ENCODE peak calls at places on chromosomes 7 and 10, in four cellular contexts. One of them, this sample, is unnamed.

GRCh38 chr7:128940494-128941322 is 3.0 kb downstream of the IRF5 start:
- DNase-seq in prostate gland: no peak
- DNase-seq in CD8-positive, alpha-beta memory T cell: no peak
- DNase-seq in adrenal gland: no peak
- DNase-seq in this sample: no peak

GRCh38 chr7:112383671-112384417 is 66.4 kb upstream of the IFRD1 start:
- DNase-seq in adrenal gland: no peak
- DNase-seq in CD8-positive, alpha-beta memory T cell: no peak
- DNase-seq in prostate gland: no peak
- DNase-seq in this sample: no peak

GRCh38 chr7:152196391-152196790 is 170.9 kb downstream of the GALNT11 start:
- DNase-seq in CD8-positive, alpha-beta memory T cell: no peak
- DNase-seq in adrenal gland: no peak
- DNase-seq in prostate gland: no peak
- DNase-seq in this sample: no peak

GRCh38 chr10:119663866-119664698 is 12.9 kb downstream of the BAG3 start:
- DNase-seq in adrenal gland: no peak
- DNase-seq in prostate gland: no peak
- DNase-seq in CD8-positive, alpha-beta memory T cell: peak; percentile 59
- DNase-seq in this sample: no peak

GRCh38 chr7:69962077-69962855 is 364.0 kb downstream of the AUTS2 start:
- DNase-seq in adrenal gland: peak; percentile 39
- DNase-seq in prostate gland: peak; percentile 7
- DNase-seq in CD8-positive, alpha-beta memory T cell: no peak
- DNase-seq in this sample: peak; percentile 23

GRCh38 chr7:43880596-43880995 is 11.3 kb upstream of the MRPS24 start:
- DNase-seq in prostate gland: no peak
- DNase-seq in adrenal gland: no peak
- DNase-seq in CD8-positive, alpha-beta memory T cell: no peak
- DNase-seq in this sample: no peak

GRCh38 chr10:408223-408622 is 273.0 kb downstream of the ZMYND11 start:
- DNase-seq in prostate gland: peak; percentile 27
- DNase-seq in adrenal gland: no peak
- DNase-seq in CD8-positive, alpha-beta memory T cell: no peak
- DNase-seq in this sample: no peak

GRCh38 chr10:132417249-132417878 is 20.4 kb downstream of the PWWP2B start:
- DNase-seq in prostate gland: no peak
- DNase-seq in adrenal gland: no peak
- DNase-seq in CD8-positive, alpha-beta memory T cell: no peak
- DNase-seq in this sample: no peak

GRCh38 chr10:49407552-49408137 is 11.8 kb upstream of the DRGX start:
- DNase-seq in CD8-positive, alpha-beta memory T cell: peak; percentile 54
- DNase-seq in adrenal gland: peak; percentile 85
- DNase-seq in prostate gland: peak; percentile 82
- DNase-seq in this sample: peak; percentile 80

GRCh38 chr7:131562941-131563340 is 6.5 kb upstream of the PODXL start:
- DNase-seq in prostate gland: no peak
- DNase-seq in adrenal gland: no peak
- DNase-seq in CD8-positive, alpha-beta memory T cell: no peak
- DNase-seq in this sample: no peak

GRCh38 chr10:116331815-116332214 is 7.6 kb downstream of the CCDC172 start:
- DNase-seq in adrenal gland: no peak
- DNase-seq in prostate gland: no peak
- DNase-seq in CD8-positive, alpha-beta memory T cell: no peak
- DNase-seq in this sample: no peak

GRCh38 chr7:99824091-99824490 is 3.7 kb upstream of the CYP3A43 start:
- DNase-seq in prostate gland: no peak
- DNase-seq in adrenal gland: no peak
- DNase-seq in CD8-positive, alpha-beta memory T cell: no peak
- DNase-seq in this sample: no peak

GRCh38 chr7:47513741-47514241 is 68.1 kb downstream of the TNS3 start:
- DNase-seq in prostate gland: peak; percentile 26
- DNase-seq in CD8-positive, alpha-beta memory T cell: no peak
- DNase-seq in adrenal gland: no peak
- DNase-seq in this sample: peak; percentile 64

GRCh38 chr7:157545681-157546060 is 208.9 kb downstream of the DNAJB6 start:
- DNase-seq in adrenal gland: no peak
- DNase-seq in prostate gland: no peak
- DNase-seq in CD8-positive, alpha-beta memory T cell: no peak
- DNase-seq in this sample: no peak
- H3K9me3 ChIP-seq in adrenal gland: no peaks in the 10 kb centered on the region
- H3K9me3 ChIP-seq in prostate gland: no peaks in the 10 kb centered on the region
- H3K9me3 ChIP-seq in CD8-positive, alpha-beta memory T cell: no peaks in the 10 kb centered on the region
- H3K9me3 ChIP-seq in this sample: no peaks in the 10 kb centered on the region

DNA sequence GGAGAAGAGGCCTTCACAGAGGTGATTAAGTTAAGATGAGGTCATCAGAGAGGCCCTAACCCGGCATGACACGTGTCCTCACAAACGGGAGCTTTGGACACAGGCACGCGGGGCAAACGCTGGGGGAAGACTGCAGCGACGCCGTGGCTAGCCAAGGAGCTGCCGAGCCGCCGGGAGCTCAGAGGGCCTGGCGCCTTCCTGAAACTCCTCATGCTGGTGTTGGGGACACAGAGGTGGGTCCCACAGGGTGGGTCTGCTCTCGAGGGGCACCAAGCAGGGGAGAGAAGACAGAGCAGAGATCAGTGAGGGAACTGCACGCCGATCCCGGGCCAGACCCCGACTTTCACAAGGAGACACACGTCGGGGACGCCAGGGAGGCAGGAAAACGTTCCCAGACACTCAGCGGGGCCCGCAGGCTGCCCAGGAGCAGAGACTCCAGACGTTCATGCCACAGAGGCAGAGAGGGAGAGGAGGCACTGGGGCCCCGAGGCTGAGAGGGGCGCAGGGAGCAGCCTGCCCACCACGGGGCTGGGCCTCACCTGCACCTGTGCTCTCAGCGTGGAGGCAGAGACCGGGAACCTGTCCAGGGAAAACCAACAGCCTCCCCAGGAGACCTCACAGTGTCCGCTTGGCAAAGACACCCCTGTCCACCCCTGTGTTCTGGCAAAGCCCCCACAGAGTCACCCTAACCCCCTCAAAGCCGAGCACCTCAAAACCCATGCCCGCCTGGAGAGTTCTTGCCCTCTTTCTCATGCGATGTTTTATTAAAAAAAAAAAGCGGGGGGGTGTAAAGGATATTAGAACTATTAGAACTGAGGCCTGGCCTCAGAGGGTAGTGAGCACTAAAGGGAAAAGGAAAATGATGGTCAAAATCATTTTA is 103.8 kb downstream of the PDGFA start:
- DNase-seq in adrenal gland: no peak
- DNase-seq in CD8-positive, alpha-beta memory T cell: no peak
- DNase-seq in prostate gland: no peak
- DNase-seq in this sample: no peak
- H3K9me3 ChIP-seq in adrenal gland: no peaks in the 10 kb centered on the region
- H3K9me3 ChIP-seq in CD8-positive, alpha-beta memory T cell: peaks cover 5% of the 10 kb centered on the region
- H3K9me3 ChIP-seq in prostate gland: no peaks in the 10 kb centered on the region
- H3K9me3 ChIP-seq in this sample: peaks cover 4% of the 10 kb centered on the region

GRCh38 chr10:5854178-5854570 is 35.5 kb downstream of the ANKRD16 start:
- DNase-seq in adrenal gland: no peak
- DNase-seq in prostate gland: no peak
- DNase-seq in CD8-positive, alpha-beta memory T cell: no peak
- DNase-seq in this sample: no peak

GRCh38 chr10:5856701-5857004 is 33.0 kb downstream of the ANKRD16 start:
- DNase-seq in prostate gland: no peak
- DNase-seq in adrenal gland: no peak
- DNase-seq in CD8-positive, alpha-beta memory T cell: no peak
- DNase-seq in this sample: no peak

GRCh38 chr10:5858811-5859210 is 30.9 kb downstream of the ANKRD16 start:
- DNase-seq in prostate gland: no peak
- DNase-seq in adrenal gland: peak; percentile 66
- DNase-seq in CD8-positive, alpha-beta memory T cell: no peak
- DNase-seq in this sample: no peak

GRCh38 chr10:5860039-5860438 is 29.7 kb downstream of the ANKRD16 start:
- DNase-seq in CD8-positive, alpha-beta memory T cell: no peak
- DNase-seq in adrenal gland: no peak
- DNase-seq in prostate gland: no peak
- DNase-seq in this sample: no peak

GRCh38 chr10:5855979-5856700 is 33.6 kb downstream of the ANKRD16 start:
- DNase-seq in prostate gland: no peak
- DNase-seq in CD8-positive, alpha-beta memory T cell: no peak
- DNase-seq in adrenal gland: no peak
- DNase-seq in this sample: no peak
- H3K9me3 ChIP-seq in prostate gland: no peaks in the 10 kb centered on the region
- H3K9me3 ChIP-seq in CD8-positive, alpha-beta memory T cell: no peaks in the 10 kb centered on the region
- H3K9me3 ChIP-seq in adrenal gland: no peaks in the 10 kb centered on the region
- H3K9me3 ChIP-seq in this sample: no peaks in the 10 kb centered on the region

GRCh38 chr10:107025676-107026075 is 138.8 kb downstream of the SORCS1 start:
- DNase-seq in CD8-positive, alpha-beta memory T cell: no peak
- DNase-seq in prostate gland: no peak
- DNase-seq in adrenal gland: no peak
- DNase-seq in this sample: no peak
- H3K9me3 ChIP-seq in CD8-positive, alpha-beta memory T cell: no peaks in the 10 kb centered on the region
- H3K9me3 ChIP-seq in prostate gland: no peaks in the 10 kb centered on the region
- H3K9me3 ChIP-seq in adrenal gland: no peaks in the 10 kb centered on the region
- H3K9me3 ChIP-seq in this sample: no peaks in the 10 kb centered on the region

DNA sequence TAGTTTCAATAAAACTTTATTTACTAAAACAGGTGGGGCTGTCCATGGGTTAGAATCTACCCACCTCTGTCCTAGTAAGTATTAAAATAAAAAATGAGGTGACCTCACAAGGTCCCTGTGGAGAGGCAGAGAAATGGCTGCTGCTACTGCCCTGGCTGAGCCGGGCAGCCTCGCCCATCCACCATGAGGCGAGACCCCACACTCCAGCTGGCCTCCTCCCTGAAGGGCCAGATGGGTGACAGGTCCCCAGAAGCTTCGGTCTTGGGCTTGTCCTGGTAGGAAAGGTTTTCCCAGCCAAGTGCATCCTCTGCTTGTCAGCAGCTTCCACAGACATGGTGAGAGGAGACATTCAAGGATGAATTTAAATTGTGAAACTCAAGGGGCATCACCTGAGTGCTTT is 565.8 kb downstream of the PTPRN2 start:
- DNase-seq in adrenal gland: no peak
- DNase-seq in CD8-positive, alpha-beta memory T cell: no peak
- DNase-seq in prostate gland: no peak
- DNase-seq in this sample: no peak
- H3K9me3 ChIP-seq in adrenal gland: no peaks in the 10 kb centered on the region
- H3K9me3 ChIP-seq in CD8-positive, alpha-beta memory T cell: no peaks in the 10 kb centered on the region
- H3K9me3 ChIP-seq in prostate gland: no peaks in the 10 kb centered on the region
- H3K9me3 ChIP-seq in this sample: no peaks in the 10 kb centered on the region

GRCh38 chr7:157569967-157570366 is 233.2 kb downstream of the DNAJB6 start:
- DNase-seq in prostate gland: no peak
- DNase-seq in adrenal gland: no peak
- DNase-seq in CD8-positive, alpha-beta memory T cell: no peak
- DNase-seq in this sample: no peak

GRCh38 chr7:157568785-157569584 is 232.2 kb downstream of the DNAJB6 start:
- DNase-seq in adrenal gland: peak; percentile 29
- DNase-seq in prostate gland: peak; percentile 38
- DNase-seq in CD8-positive, alpha-beta memory T cell: peak; percentile 65
- DNase-seq in this sample: no peak

GRCh38 chr7:157572622-157573021 is 235.8 kb downstream of the DNAJB6 start:
- DNase-seq in adrenal gland: no peak
- DNase-seq in prostate gland: no peak
- DNase-seq in CD8-positive, alpha-beta memory T cell: no peak
- DNase-seq in this sample: no peak

GRCh38 chr7:157568071-157568784 is 231.4 kb downstream of the DNAJB6 start:
- DNase-seq in CD8-positive, alpha-beta memory T cell: peak; percentile 6
- DNase-seq in adrenal gland: no peak
- DNase-seq in prostate gland: no peak
- DNase-seq in this sample: no peak

DNA sequence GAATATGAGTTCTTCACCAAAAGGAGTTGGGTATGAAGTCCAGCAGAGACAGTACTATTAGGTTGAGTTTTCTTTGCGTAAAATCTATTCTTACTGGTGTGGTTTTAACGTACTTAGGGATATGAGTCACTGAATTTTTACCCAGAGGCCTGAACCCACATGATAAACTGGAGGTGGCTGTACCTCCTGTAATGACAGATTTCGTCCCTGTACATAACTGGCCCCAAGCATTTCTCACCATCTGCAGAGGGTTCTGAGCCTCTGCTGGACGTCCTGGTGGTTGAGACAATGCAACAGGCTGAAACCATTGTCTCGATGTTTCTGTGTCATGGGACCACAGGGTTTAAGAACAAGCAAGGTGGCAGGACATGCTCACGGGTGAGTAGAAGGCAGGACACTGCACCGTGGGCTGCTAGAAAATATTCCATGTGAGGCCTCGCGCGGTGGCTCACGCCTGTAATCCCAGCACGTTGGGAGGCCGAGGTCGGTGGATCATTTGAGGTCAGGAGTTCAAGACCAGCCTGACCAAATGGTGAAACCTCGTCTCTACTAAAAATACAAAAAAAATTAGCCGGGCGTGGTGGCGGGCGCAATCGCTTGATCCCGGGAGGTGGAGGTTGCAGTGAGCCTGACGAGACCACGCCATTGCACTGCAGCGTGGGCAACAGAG is 233.9 kb downstream of the DNAJB6 start:
- DNase-seq in prostate gland: no peak
- DNase-seq in adrenal gland: no peak
- DNase-seq in CD8-positive, alpha-beta memory T cell: no peak
- DNase-seq in this sample: no peak
- H3K9me3 ChIP-seq in prostate gland: no peaks in the 10 kb centered on the region
- H3K9me3 ChIP-seq in adrenal gland: no peaks in the 10 kb centered on the region
- H3K9me3 ChIP-seq in CD8-positive, alpha-beta memory T cell: no peaks in the 10 kb centered on the region
- H3K9me3 ChIP-seq in this sample: no peaks in the 10 kb centered on the region

DNA sequence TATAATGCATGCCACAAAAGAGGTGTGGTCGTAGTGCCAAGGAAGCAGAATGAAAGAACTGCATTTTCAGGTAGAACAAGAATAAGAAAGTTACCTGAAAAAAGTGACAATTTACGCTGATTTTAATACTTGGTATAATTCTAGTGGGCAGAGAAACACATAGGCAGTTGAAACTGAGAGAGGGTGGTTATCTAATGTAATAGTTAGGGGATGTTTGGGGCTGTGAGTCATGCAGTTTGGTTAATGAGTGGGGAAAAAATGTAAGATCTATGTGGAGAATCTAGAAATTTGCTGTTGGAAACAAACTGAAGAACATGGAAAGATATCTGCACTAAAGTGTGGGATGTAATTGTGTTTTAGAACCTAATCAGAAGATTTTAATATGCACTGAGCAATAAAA is 33.7 kb downstream of the ZNF37A start:
- DNase-seq in adrenal gland: no peak
- DNase-seq in CD8-positive, alpha-beta memory T cell: no peak
- DNase-seq in prostate gland: no peak
- DNase-seq in this sample: no peak
- H3K9me3 ChIP-seq in adrenal gland: peaks cover 4% of the 10 kb centered on the region
- H3K9me3 ChIP-seq in CD8-positive, alpha-beta memory T cell: peaks cover 41% of the 10 kb centered on the region
- H3K9me3 ChIP-seq in prostate gland: no peaks in the 10 kb centered on the region
- H3K9me3 ChIP-seq in this sample: peaks cover 26% of the 10 kb centered on the region

DNA sequence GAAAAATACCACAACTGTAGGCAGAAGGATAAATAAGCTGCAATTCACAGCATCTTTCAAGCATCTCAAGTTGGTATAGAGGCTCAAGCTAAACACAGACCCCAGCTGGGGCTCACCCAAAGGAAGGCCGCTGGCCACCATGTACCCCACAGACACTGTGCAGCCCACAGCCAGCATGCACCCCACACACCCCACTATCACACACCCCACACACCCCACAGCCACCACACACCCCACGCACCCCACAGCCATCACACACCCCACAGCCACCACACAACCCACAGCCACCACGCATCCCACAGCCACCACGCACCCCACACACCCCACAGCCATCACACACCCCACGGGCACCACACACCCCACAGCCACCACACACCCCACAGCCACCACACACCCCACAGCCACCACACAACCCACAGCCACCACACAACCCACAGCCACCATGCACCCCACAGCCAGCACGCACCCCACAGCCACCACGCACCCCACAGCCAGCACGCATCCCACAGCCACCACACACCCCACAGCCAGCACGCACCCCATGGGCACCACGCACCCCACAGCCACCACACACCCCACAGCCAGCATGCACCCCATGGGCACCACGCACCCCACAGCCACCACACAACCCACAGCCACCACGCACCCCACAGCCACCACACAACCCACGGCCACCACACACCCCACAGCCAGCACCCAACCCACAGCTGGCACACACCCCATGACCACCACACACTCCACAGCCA is 214.7 kb downstream of the DNAJB6 start:
- DNase-seq in adrenal gland: no peak
- DNase-seq in CD8-positive, alpha-beta memory T cell: no peak
- DNase-seq in prostate gland: no peak
- DNase-seq in this sample: no peak
- H3K9me3 ChIP-seq in adrenal gland: no peaks in the 10 kb centered on the region
- H3K9me3 ChIP-seq in CD8-positive, alpha-beta memory T cell: no peaks in the 10 kb centered on the region
- H3K9me3 ChIP-seq in prostate gland: no peaks in the 10 kb centered on the region
- H3K9me3 ChIP-seq in this sample: no peaks in the 10 kb centered on the region